ENCODE peak calls at places on chromosomes 16 and 17, in eight cellular contexts. One of them, this sample, is unnamed.

GRCh38 chr16:72850863-72851262 is 197.1 kb downstream of the ZFHX3 start:
- DNase-seq in T-helper 2 cell: no peak
- DNase-seq in NCI-H446: no peak
- DNase-seq in iris pigment epithelial cell: peak; percentile 49
- DNase-seq in effector CD4-positive, alpha-beta T cell: no peak
- DNase-seq in RPMI7951: peak; percentile 29
- DNase-seq in lower leg skin: no peak
- DNase-seq in HuH-7: no peak
- DNase-seq in this sample: no peak

GRCh38 chr17:43615330-43615729 is 46.4 kb downstream of the MEOX1 start:
- DNase-seq in T-helper 2 cell: no peak
- DNase-seq in NCI-H446: no peak
- DNase-seq in iris pigment epithelial cell: peak; percentile 18
- DNase-seq in effector CD4-positive, alpha-beta T cell: no peak
- DNase-seq in RPMI7951: no peak
- DNase-seq in lower leg skin: peak; percentile 26
- DNase-seq in HuH-7: no peak
- DNase-seq in this sample: no peak

GRCh38 chr17:82298538-82299421 is 18.6 kb downstream of the CD7 start:
- DNase-seq in T-helper 2 cell: no peak
- DNase-seq in NCI-H446: no peak
- DNase-seq in iris pigment epithelial cell: no peak
- DNase-seq in effector CD4-positive, alpha-beta T cell: no peak
- DNase-seq in RPMI7951: no peak
- DNase-seq in lower leg skin: no peak
- DNase-seq in HuH-7: no peak
- DNase-seq in this sample: no peak

GRCh38 chr17:12545877-12546513 is 119.7 kb upstream of the MYOCD start:
- DNase-seq in T-helper 2 cell: no peak
- DNase-seq in NCI-H446: peak; percentile 0
- DNase-seq in iris pigment epithelial cell: peak; percentile 59
- DNase-seq in effector CD4-positive, alpha-beta T cell: no peak
- DNase-seq in RPMI7951: peak; percentile 48
- DNase-seq in lower leg skin: no peak
- DNase-seq in HuH-7: peak; percentile 28
- DNase-seq in this sample: peak; percentile 33

GRCh38 chr16:66294507-66294906 is 72.0 kb upstream of the CDH5 start:
- DNase-seq in T-helper 2 cell: no peak
- DNase-seq in NCI-H446: no peak
- DNase-seq in iris pigment epithelial cell: no peak
- DNase-seq in effector CD4-positive, alpha-beta T cell: no peak
- DNase-seq in RPMI7951: no peak
- DNase-seq in lower leg skin: no peak
- DNase-seq in HuH-7: no peak
- DNase-seq in this sample: no peak

GRCh38 chr17:58412910-58413630 is 4.3 kb downstream of the RNF43 start:
- DNase-seq in T-helper 2 cell: no peak
- DNase-seq in NCI-H446: no peak
- DNase-seq in iris pigment epithelial cell: peak; percentile 47
- DNase-seq in effector CD4-positive, alpha-beta T cell: no peak
- DNase-seq in RPMI7951: peak; percentile 31
- DNase-seq in lower leg skin: no peak
- DNase-seq in HuH-7: peak; percentile 19
- DNase-seq in this sample: no peak

GRCh38 chr17:9356488-9356911 is 219.1 kb downstream of the STX8 start:
- DNase-seq in T-helper 2 cell: no peak
- DNase-seq in NCI-H446: no peak
- DNase-seq in iris pigment epithelial cell: no peak
- DNase-seq in effector CD4-positive, alpha-beta T cell: no peak
- DNase-seq in RPMI7951: no peak
- DNase-seq in lower leg skin: peak; percentile 34
- DNase-seq in HuH-7: no peak
- DNase-seq in this sample: no peak

GRCh38 chr17:39816272-39816671 is 47.8 kb downstream of the IKZF3 start:
- DNase-seq in T-helper 2 cell: no peak
- DNase-seq in NCI-H446: no peak
- DNase-seq in iris pigment epithelial cell: no peak
- DNase-seq in effector CD4-positive, alpha-beta T cell: no peak
- DNase-seq in RPMI7951: no peak
- DNase-seq in lower leg skin: no peak
- DNase-seq in HuH-7: no peak
- DNase-seq in this sample: no peak

GRCh38 chr16:69319826-69320730 is 8.9 kb downstream of the VPS4A start:
- DNase-seq in T-helper 2 cell: no peak
- DNase-seq in NCI-H446: no peak
- DNase-seq in iris pigment epithelial cell: no peak
- DNase-seq in effector CD4-positive, alpha-beta T cell: no peak
- DNase-seq in RPMI7951: no peak
- DNase-seq in lower leg skin: no peak
- DNase-seq in HuH-7: no peak
- DNase-seq in this sample: no peak

GRCh38 chr16:85761866-85762265 is 11.0 kb upstream of the C16orf74 start:
- DNase-seq in T-helper 2 cell: no peak
- DNase-seq in NCI-H446: no peak
- DNase-seq in iris pigment epithelial cell: no peak
- DNase-seq in effector CD4-positive, alpha-beta T cell: no peak
- DNase-seq in RPMI7951: no peak
- DNase-seq in lower leg skin: no peak
- DNase-seq in HuH-7: no peak
- DNase-seq in this sample: no peak

GRCh38 chr17:31446195-31446967 is 54.9 kb downstream of the RAB11FIP4 start:
- DNase-seq in T-helper 2 cell: no peak
- DNase-seq in NCI-H446: no peak
- DNase-seq in iris pigment epithelial cell: no peak
- DNase-seq in effector CD4-positive, alpha-beta T cell: no peak
- DNase-seq in RPMI7951: peak; percentile 8
- DNase-seq in lower leg skin: no peak
- DNase-seq in HuH-7: no peak
- DNase-seq in this sample: no peak

GRCh38 chr17:48624544-48625501 is 1.3 kb downstream of the HOXB9 start:
- DNase-seq in T-helper 2 cell: no peak
- DNase-seq in NCI-H446: no peak
- DNase-seq in iris pigment epithelial cell: no peak
- DNase-seq in effector CD4-positive, alpha-beta T cell: no peak
- DNase-seq in RPMI7951: peak; percentile 35
- DNase-seq in lower leg skin: no peak
- DNase-seq in HuH-7: no peak
- DNase-seq in this sample: peak; percentile 64

GRCh38 chr17:1271020-1271423 is 778 bp downstream of the BHLHA9 start:
- DNase-seq in T-helper 2 cell: no peak
- DNase-seq in NCI-H446: no peak
- DNase-seq in iris pigment epithelial cell: no peak
- DNase-seq in effector CD4-positive, alpha-beta T cell: no peak
- DNase-seq in RPMI7951: no peak
- DNase-seq in lower leg skin: no peak
- DNase-seq in HuH-7: no peak
- DNase-seq in this sample: no peak

GRCh38 chr16:3223913-3224515 is 10.9 kb downstream of the ZNF200 start:
- DNase-seq in T-helper 2 cell: no peak
- DNase-seq in NCI-H446: no peak
- DNase-seq in iris pigment epithelial cell: no peak
- DNase-seq in effector CD4-positive, alpha-beta T cell: no peak
- DNase-seq in RPMI7951: no peak
- DNase-seq in lower leg skin: no peak
- DNase-seq in HuH-7: no peak
- DNase-seq in this sample: no peak

GRCh38 chr17:31744541-31744951 is 114.5 kb downstream of the COPRS start:
- DNase-seq in T-helper 2 cell: no peak
- DNase-seq in NCI-H446: no peak
- DNase-seq in iris pigment epithelial cell: no peak
- DNase-seq in effector CD4-positive, alpha-beta T cell: no peak
- DNase-seq in RPMI7951: peak; percentile 53
- DNase-seq in lower leg skin: no peak
- DNase-seq in HuH-7: no peak
- DNase-seq in this sample: no peak

GRCh38 chr16:13923703-13924298 is 3.8 kb downstream of the ERCC4 start:
- DNase-seq in T-helper 2 cell: no peak
- DNase-seq in NCI-H446: peak; percentile 32
- DNase-seq in iris pigment epithelial cell: peak; percentile 54
- DNase-seq in effector CD4-positive, alpha-beta T cell: no peak
- DNase-seq in RPMI7951: peak; percentile 58
- DNase-seq in lower leg skin: no peak
- DNase-seq in HuH-7: peak; percentile 24
- DNase-seq in this sample: peak; percentile 36

GRCh38 chr16:50305441-50306061 is 39.2 kb downstream of the ADCY7 start:
- DNase-seq in T-helper 2 cell: no peak
- DNase-seq in NCI-H446: no peak
- DNase-seq in iris pigment epithelial cell: no peak
- DNase-seq in effector CD4-positive, alpha-beta T cell: no peak
- DNase-seq in RPMI7951: no peak
- DNase-seq in lower leg skin: no peak
- DNase-seq in HuH-7: no peak
- DNase-seq in this sample: peak; percentile 15

GRCh38 chr16:56851671-56852400 is 13.2 kb upstream of the SLC12A3 start:
- DNase-seq in T-helper 2 cell: no peak
- DNase-seq in NCI-H446: no peak
- DNase-seq in iris pigment epithelial cell: peak; percentile 61
- DNase-seq in effector CD4-positive, alpha-beta T cell: no peak
- DNase-seq in RPMI7951: no peak
- DNase-seq in lower leg skin: no peak
- DNase-seq in HuH-7: no peak
- DNase-seq in this sample: no peak

GRCh38 chr16:81946206-81946605 is 65.1 kb downstream of the SDR42E1 start:
- DNase-seq in T-helper 2 cell: no peak
- DNase-seq in NCI-H446: no peak
- DNase-seq in iris pigment epithelial cell: no peak
- DNase-seq in effector CD4-positive, alpha-beta T cell: no peak
- DNase-seq in RPMI7951: peak; percentile 86
- DNase-seq in lower leg skin: no peak
- DNase-seq in HuH-7: no peak
- DNase-seq in this sample: no peak

GRCh38 chr16:28187595-28188004 is 24.2 kb downstream of the XPO6 start:
- DNase-seq in T-helper 2 cell: no peak
- DNase-seq in NCI-H446: no peak
- DNase-seq in iris pigment epithelial cell: no peak
- DNase-seq in effector CD4-positive, alpha-beta T cell: no peak
- DNase-seq in RPMI7951: no peak
- DNase-seq in lower leg skin: no peak
- DNase-seq in HuH-7: no peak
- DNase-seq in this sample: peak; percentile 28

GRCh38 chr17:44307387-44308186 is 814 bp upstream of the RUNDC3A start:
- DNase-seq in T-helper 2 cell: no peak
- DNase-seq in NCI-H446: peak; percentile 72
- DNase-seq in iris pigment epithelial cell: peak; percentile 23
- DNase-seq in effector CD4-positive, alpha-beta T cell: no peak
- DNase-seq in RPMI7951: peak; percentile 45
- DNase-seq in lower leg skin: no peak
- DNase-seq in HuH-7: peak; percentile 73
- DNase-seq in this sample: no peak

GRCh38 chr17:5203908-5204294 is 12.2 kb upstream of the ZNF594 start:
- DNase-seq in T-helper 2 cell: no peak
- DNase-seq in NCI-H446: no peak
- DNase-seq in iris pigment epithelial cell: peak; percentile 80
- DNase-seq in effector CD4-positive, alpha-beta T cell: no peak
- DNase-seq in RPMI7951: peak; percentile 41
- DNase-seq in lower leg skin: no peak
- DNase-seq in HuH-7: no peak
- DNase-seq in this sample: no peak

GRCh38 chr17:2396568-2397246 is 4.2 kb downstream of the MNT start:
- DNase-seq in T-helper 2 cell: no peak
- DNase-seq in NCI-H446: no peak
- DNase-seq in iris pigment epithelial cell: peak; percentile 99
- DNase-seq in effector CD4-positive, alpha-beta T cell: peak; percentile 33
- DNase-seq in RPMI7951: peak; percentile 98
- DNase-seq in lower leg skin: peak; percentile 88
- DNase-seq in HuH-7: peak; percentile 80
- DNase-seq in this sample: peak; percentile 78

GRCh38 chr17:71180801-71181385 is 939.9 kb upstream of the SOX9 start:
- DNase-seq in T-helper 2 cell: no peak
- DNase-seq in NCI-H446: peak; percentile 46
- DNase-seq in iris pigment epithelial cell: peak; percentile 67
- DNase-seq in effector CD4-positive, alpha-beta T cell: no peak
- DNase-seq in RPMI7951: peak; percentile 84
- DNase-seq in lower leg skin: peak; percentile 41
- DNase-seq in HuH-7: peak; percentile 13
- DNase-seq in this sample: no peak

GRCh38 chr17:979539-980405 is at the start of gene NXN:
- DNase-seq in T-helper 2 cell: peak; percentile 75
- DNase-seq in NCI-H446: peak; percentile 4
- DNase-seq in iris pigment epithelial cell: peak; percentile 65
- DNase-seq in effector CD4-positive, alpha-beta T cell: peak; percentile 89
- DNase-seq in RPMI7951: peak; percentile 57
- DNase-seq in lower leg skin: peak; percentile 68
- DNase-seq in HuH-7: peak; percentile 71
- DNase-seq in this sample: peak; percentile 99

GRCh38 chr16:78689031-78689430 is 589.6 kb downstream of the WWOX start:
- DNase-seq in T-helper 2 cell: no peak
- DNase-seq in NCI-H446: no peak
- DNase-seq in iris pigment epithelial cell: no peak
- DNase-seq in effector CD4-positive, alpha-beta T cell: no peak
- DNase-seq in RPMI7951: peak; percentile 35
- DNase-seq in lower leg skin: no peak
- DNase-seq in HuH-7: no peak
- DNase-seq in this sample: no peak

GRCh38 chr16:19694989-19695388 is 23.0 kb downstream of the KNOP1 start:
- DNase-seq in T-helper 2 cell: no peak
- DNase-seq in NCI-H446: no peak
- DNase-seq in iris pigment epithelial cell: no peak
- DNase-seq in effector CD4-positive, alpha-beta T cell: no peak
- DNase-seq in RPMI7951: no peak
- DNase-seq in lower leg skin: no peak
- DNase-seq in HuH-7: no peak
- DNase-seq in this sample: no peak

GRCh38 chr17:81295678-81296381 is 723 bp upstream of the SLC38A10 start:
- DNase-seq in T-helper 2 cell: peak; percentile 23
- DNase-seq in NCI-H446: no peak
- DNase-seq in iris pigment epithelial cell: peak; percentile 42
- DNase-seq in effector CD4-positive, alpha-beta T cell: peak; percentile 44
- DNase-seq in RPMI7951: peak; percentile 42
- DNase-seq in lower leg skin: no peak
- DNase-seq in HuH-7: peak; percentile 76
- DNase-seq in this sample: peak; percentile 74

GRCh38 chr17:78250891-78251772 is 19.7 kb downstream of the TMEM235 start:
- DNase-seq in T-helper 2 cell: peak; percentile 77
- DNase-seq in NCI-H446: peak; percentile 81
- DNase-seq in iris pigment epithelial cell: peak; percentile 79
- DNase-seq in effector CD4-positive, alpha-beta T cell: peak; percentile 76
- DNase-seq in RPMI7951: peak; percentile 70
- DNase-seq in lower leg skin: peak; percentile 63
- DNase-seq in HuH-7: peak; percentile 98
- DNase-seq in this sample: peak; percentile 94

GRCh38 chr16:69315486-69316311 is 4.5 kb downstream of the VPS4A start:
- DNase-seq in T-helper 2 cell: no peak
- DNase-seq in NCI-H446: no peak
- DNase-seq in iris pigment epithelial cell: no peak
- DNase-seq in effector CD4-positive, alpha-beta T cell: no peak
- DNase-seq in RPMI7951: peak; percentile 34
- DNase-seq in lower leg skin: no peak
- DNase-seq in HuH-7: no peak
- DNase-seq in this sample: no peak

GRCh38 chr17:82458885-82459424 is 414 bp downstream of the NARF start:
- DNase-seq in T-helper 2 cell: no peak
- DNase-seq in NCI-H446: no peak
- DNase-seq in iris pigment epithelial cell: peak; percentile 54
- DNase-seq in effector CD4-positive, alpha-beta T cell: peak; percentile 14
- DNase-seq in RPMI7951: peak; percentile 41
- DNase-seq in lower leg skin: no peak
- DNase-seq in HuH-7: no peak
- DNase-seq in this sample: peak; percentile 67